ENCODE peak calls at places on chromosomes 4 and X, in ten cellular contexts. P is tibial nerve, S is transverse colon, H is sigmoid colon, X is HepG2, N is suprapubic skin, V is Peyer's patch, D is H54, U is IMR-90, M is breast epithelium. L is an unnamed sample.

GRCh38 chr4:37674446-37674845 is 11.7 kb downstream of the RELL1 start:
- DNase-seq in P (no peak), S (no peak), H (no peak), X (no peak), N (no peak), V (no peak), D (no peak), U (no peak), M (no peak), L (no peak)

GRCh38 chr4:87049508-87049907 is 114.7 kb downstream of the AFF1 start:
- DNase-seq in P (no peak), S (no peak), H (no peak), X (no peak), N (no peak), V (no peak), D (no peak), U (no peak), M (no peak), L (no peak)

GRCh38 chr4:25913851-25914669 is at the start of gene SMIM20:
- DNase-seq in P (peak; percentile 86), S (peak; percentile 94), H (peak; percentile 96), X (peak; percentile 83), N (peak; percentile 94), V (peak; percentile 90), D (peak; percentile 74), U (peak; percentile 86), M (peak; percentile 92), L (peak; percentile 92)

GRCh38 chrX:40504801-40505605 is 75.8 kb upstream of the ATP6AP2 start:
- DNase-seq in P (no peak), S (no peak), H (no peak), X (no peak), N (no peak), V (no peak), D (peak; percentile 25), U (peak; percentile 86), M (no peak), L (no peak)

GRCh38 chrX:110346681-110347080 is 12.0 kb upstream of the RTL9 start:
- DNase-seq in P (no peak), S (no peak), H (no peak), X (no peak), N (no peak), V (no peak), D (no peak), U (no peak), M (no peak), L (peak; percentile 15)

GRCh38 chr4:56755901-56756300 is 65.6 kb downstream of the SPINK2 start:
- DNase-seq in P (no peak), S (no peak), H (no peak), X (no peak), N (no peak), V (no peak), D (no peak), U (no peak), M (no peak), L (no peak)

GRCh38 chr4:113998026-113998425 is 18.6 kb upstream of the ARSJ start:
- DNase-seq in P (no peak), S (peak; percentile 29), H (no peak), X (no peak), N (no peak), V (no peak), D (no peak), U (no peak), M (no peak), L (no peak)

GRCh38 chr4:125314676-125315570 is at the start of gene FAT4:
- DNase-seq in P (peak; percentile 89), S (peak; percentile 82), H (peak; percentile 98), X (peak; percentile 88), N (peak; percentile 96), V (peak; percentile 38), D (peak; percentile 58), U (peak; percentile 97), M (peak; percentile 88), L (peak; percentile 95)

GRCh38 chr4:35934370-35934981 is 309.8 kb downstream of the ARAP2 start:
- DNase-seq in P (no peak), S (no peak), H (no peak), X (peak; percentile 7), N (no peak), V (no peak), D (no peak), U (peak; percentile 1), M (no peak), L (no peak)

GRCh38 chr4:42425146-42426065 is 28.1 kb downstream of the SHISA3 start:
- DNase-seq in P (no peak), S (no peak), H (no peak), X (no peak), N (no peak), V (no peak), D (no peak), U (no peak), M (no peak), L (no peak)

GRCh38 chrX:129845616-129846190 is 2.0 kb upstream of the ZDHHC9 start:
- DNase-seq in P (no peak), S (no peak), H (no peak), X (no peak), N (no peak), V (no peak), D (no peak), U (no peak), M (no peak), L (no peak)

GRCh38 chrX:129843209-129843458 is 552 bp downstream of the ZDHHC9 start:
- DNase-seq in P (no peak), S (no peak), H (no peak), X (no peak), N (no peak), V (no peak), D (no peak), U (no peak), M (no peak), L (no peak)

GRCh38 chrX:129842510-129843208 is 1.0 kb downstream of the ZDHHC9 start:
- DNase-seq in P (peak; percentile 14), S (peak; percentile 55), H (peak; percentile 68), X (peak; percentile 21), N (no peak), V (no peak), D (no peak), U (peak; percentile 49), M (no peak), L (peak; percentile 19)

GRCh38 chrX:129846686-129847085 is 3.0 kb upstream of the ZDHHC9 start:
- DNase-seq in P (no peak), S (no peak), H (no peak), X (no peak), N (no peak), V (no peak), D (no peak), U (no peak), M (no peak), L (no peak)

GRCh38 chrX:129843459-129844306 is at the start of gene ZDHHC9:
- DNase-seq in P (peak; percentile 87), S (peak; percentile 90), H (peak; percentile 93), X (peak; percentile 76), N (peak; percentile 94), V (peak; percentile 80), D (peak; percentile 75), U (peak; percentile 85), M (peak; percentile 80), L (peak; percentile 87)
- TF ChIP-seq POLR2A in P (peak; percentile 67), S (peak; percentile 47), H (peak; percentile 35), X (peak; percentile 80), N (peak; percentile 59), V (no peak), D (peak; percentile 20), U (peak; percentile 66), M (no peak), L (peak; percentile 31)

DNA sequence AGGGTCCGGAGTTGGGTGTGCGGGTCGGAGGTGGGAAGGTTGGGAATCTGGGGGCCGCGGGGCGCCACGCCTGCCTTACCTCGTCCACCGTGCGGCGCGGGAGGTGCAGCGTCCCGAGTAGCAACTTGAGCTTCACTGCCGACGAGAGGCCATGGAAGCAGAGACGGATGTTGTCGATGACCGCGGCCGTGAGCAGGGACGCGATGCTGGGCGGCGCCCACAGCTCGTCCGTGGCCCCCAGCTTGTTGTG is 178 bp downstream of the NELFA start:
- DNase-seq in P (no peak), S (no peak), H (no peak), X (no peak), N (no peak), V (no peak), D (no peak), U (no peak), M (no peak), L (no peak)
- TF ChIP-seq POLR2A in P (no peak), S (no peak), H (no peak), X (no peak), N (no peak), V (no peak), D (peak; percentile 83), U (peak; percentile 44), M (no peak), L (no peak)

DNA sequence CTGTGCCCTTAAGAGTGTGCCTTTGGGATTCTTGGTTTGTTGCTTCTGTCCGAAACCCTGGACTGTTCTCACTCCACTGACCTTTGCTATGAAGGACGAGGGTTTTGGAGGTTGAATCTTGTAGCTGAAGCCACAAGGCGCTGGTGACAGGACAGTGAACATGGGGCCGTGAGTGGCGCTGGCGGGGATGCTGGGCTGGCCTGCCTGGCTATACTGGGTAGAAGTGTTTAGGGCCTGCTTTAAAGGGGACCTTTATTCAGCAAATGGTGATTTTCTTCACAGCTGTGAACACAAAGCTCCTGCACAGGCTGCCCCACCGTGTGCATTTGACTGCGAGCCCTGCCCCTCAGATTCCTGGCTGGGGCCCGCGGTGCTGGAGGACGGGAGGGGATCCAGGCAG is 27.1 kb upstream of the TADA2B start:
- DNase-seq in P (no peak), S (no peak), H (no peak), X (no peak), N (no peak), V (no peak), D (no peak), U (no peak), M (no peak), L (no peak)
- TF ChIP-seq POLR2A in P (no peak), S (no peak), H (no peak), X (no peak), N (no peak), V (no peak), D (no peak), U (no peak), M (no peak), L (no peak)

GRCh38 chr4:184310171-184310567 is 92.5 kb upstream of the ENPP6 start:
- DNase-seq in P (no peak), S (peak; percentile 56), H (no peak), X (no peak), N (no peak), V (peak; percentile 55), D (no peak), U (no peak), M (no peak), L (no peak)

GRCh38 chr4:184310881-184311709 is 93.4 kb upstream of the ENPP6 start:
- DNase-seq in P (peak; percentile 45), S (peak; percentile 83), H (no peak), X (peak; percentile 53), N (no peak), V (no peak), D (no peak), U (no peak), M (no peak), L (no peak)

GRCh38 chr4:184309241-184310170 is 91.8 kb upstream of the ENPP6 start:
- DNase-seq in P (no peak), S (no peak), H (no peak), X (no peak), N (no peak), V (no peak), D (no peak), U (no peak), M (no peak), L (no peak)

GRCh38 chr4:184306470-184306869 is 88.8 kb upstream of the ENPP6 start:
- DNase-seq in P (no peak), S (no peak), H (no peak), X (no peak), N (no peak), V (no peak), D (no peak), U (no peak), M (no peak), L (no peak)

GRCh38 chr4:184306949-184307348 is 89.3 kb upstream of the ENPP6 start:
- DNase-seq in P (no peak), S (no peak), H (no peak), X (no peak), N (no peak), V (no peak), D (no peak), U (peak; percentile 68), M (no peak), L (no peak)
- TF ChIP-seq POLR2A in P (no peak), S (no peak), H (no peak), X (no peak), N (no peak), V (no peak), D (no peak), U (no peak), M (no peak), L (no peak)

L was measured in uterus.